ENCODE peak calls at places on chromosomes 2 and 18, in seven cellular contexts. K is tibial artery, L is iPS-NIHi11, U is lower leg skin, E is NCI-H1417, O is HuH-7.5, G is NCI-H1092 treated with DMSO at 0.1 percent for 48 hours. T is an unnamed sample.

GRCh38 chr2:28286678-28287077 is 106.0 kb upstream of the FOSL2 start:
- DNase-seq in G (no peak), U (no peak), O (no peak), L (no peak), K (no peak), E (no peak), T (no peak)

GRCh38 chr2:190718652-190719526 is 70.0 kb downstream of the NAB1 start:
- DNase-seq in U (no peak), E (no peak), K (no peak), O (peak), G (no peak), L (peak), T (no peak)

GRCh38 chr2:3618367-3618766 is 23.5 kb downstream of the COLEC11 start:
- DNase-seq in L (no peak), U (no peak), G (no peak), O (no peak), E (no peak), K (no peak), T (no peak)

GRCh38 chr2:109211324-109211723 is 82.3 kb downstream of the SH3RF3 start:
- DNase-seq in L (peak), U (no peak), G (no peak), E (no peak), O (no peak), K (no peak), T (no peak)

GRCh38 chr2:218805627-218806026 is 23.7 kb downstream of the CYP27A1 start:
- DNase-seq in L (no peak), O (no peak), U (no peak), G (no peak), K (no peak), E (peak), T (no peak)

GRCh38 chr2:34004936-34005335 is 405.8 kb upstream of the FAM98A start:
- DNase-seq in E (no peak), L (no peak), K (no peak), G (no peak), O (no peak), U (no peak), T (no peak)

GRCh38 chr2:39855856-39856255 is 76.8 kb upstream of the THUMPD2 start:
- DNase-seq in E (no peak), U (no peak), L (no peak), K (no peak), O (no peak), G (no peak), T (no peak)

GRCh38 chr2:241620419-241620769 is 16.6 kb downstream of the THAP4 start:
- DNase-seq in G (no peak), L (no peak), E (no peak), K (no peak), O (no peak), U (no peak), T (no peak)

GRCh38 chr2:222561817-222562424 is 94.0 kb downstream of the FARSB start:
- DNase-seq in U (no peak), L (peak), G (peak), O (no peak), K (no peak), E (peak), T (peak)

GRCh38 chr2:210445116-210445707 is 31.3 kb downstream of the LANCL1 start:
- DNase-seq in K (no peak), L (peak), G (peak), U (no peak), E (peak), O (peak), T (peak)

GRCh38 chr2:46296216-46296839 is 879 bp upstream of the EPAS1 start:
- DNase-seq in K (peak), E (no peak), U (peak), O (peak), L (peak), G (no peak), T (no peak)

GRCh38 chr2:32860385-32860784 is 86.4 kb upstream of the LTBP1 start:
- DNase-seq in G (no peak), K (no peak), E (no peak), U (no peak), L (no peak), O (no peak), T (no peak)

GRCh38 chr2:82675186-82675585 is 1783.9 kb downstream of the SUCLG1 start:
- DNase-seq in K (no peak), L (no peak), U (no peak), E (no peak), G (no peak), O (no peak), T (no peak)

GRCh38 chr2:54103454-54104314 is 11.7 kb upstream of the ACYP2 start:
- DNase-seq in U (no peak), E (no peak), G (no peak), K (peak), O (peak), L (peak), T (peak)

GRCh38 chr18:63168287-63168686 is 151.3 kb downstream of the BCL2 start:
- DNase-seq in K (no peak), O (no peak), L (no peak), U (no peak), E (no peak), G (no peak), T (no peak)

GRCh38 chr2:143574069-143574468 is 444.9 kb downstream of the ARHGAP15 start:
- DNase-seq in L (no peak), K (no peak), U (no peak), E (no peak), O (no peak), G (no peak), T (no peak)

GRCh38 chr2:230865766-230866703 is 1.3 kb downstream of the ITM2C start:
- DNase-seq in U (no peak), O (peak), G (no peak), E (no peak), L (peak), K (no peak), T (no peak)

GRCh38 chr2:200042944-200043343 is 87.6 kb downstream of the MAIP1 start:
- DNase-seq in U (no peak), E (no peak), K (no peak), G (no peak), L (no peak), O (no peak), T (no peak)

GRCh38 chr18:10449396-10449795 is 5.0 kb upstream of the APCDD1 start:
- DNase-seq in E (no peak), K (no peak), U (no peak), G (no peak), L (no peak), O (no peak), T (no peak)

GRCh38 chr18:22165603-22166069 is 3.8 kb upstream of the GATA6 start:
- DNase-seq in U (peak), K (no peak), G (no peak), L (peak), O (no peak), E (no peak), T (no peak)

GRCh38 chr2:101299601-101300000 is 8.9 kb downstream of the RNF149 start:
- DNase-seq in G (no peak), L (no peak), O (no peak), E (no peak), U (no peak), K (no peak), T (no peak)

GRCh38 chr2:8252997-8253694 is 428.7 kb upstream of the ID2 start:
- DNase-seq in K (no peak), O (no peak), E (peak), G (peak), U (no peak), L (no peak), T (no peak)

GRCh38 chr2:239365071-239365781 is 35.6 kb downstream of the HDAC4 start:
- DNase-seq in K (no peak), E (no peak), U (peak), O (no peak), G (no peak), L (no peak), T (no peak)

GRCh38 chr18:1784113-1784512 is 787.2 kb downstream of the METTL4 start:
- DNase-seq in G (no peak), E (no peak), O (no peak), L (no peak), K (no peak), U (no peak), T (no peak)